ENCODE peak calls at places on chromosomes 12 and 14, in five cellular contexts. T is GF-D8; I is amniotic stem cell; N is activated CD8-positive, alpha-beta memory T cell treated with anti-CD3 and anti-CD28 coated beads, Interleukin-2, amount 50 U/mL, for 48 hours; C is effector CD4-positive, alpha-beta T cell. R is an unnamed sample.

GRCh38 chr14:73462815-73463214 is 4.5 kb upstream of the NUMB start:
- DNase-seq in T (no peak), I (no peak), N (no peak), C (no peak), R (no peak)

GRCh38 chr14:100623961-100624360 is 36.7 kb upstream of the BEGAIN start:
- DNase-seq in T (no peak), I (no peak), N (no peak), C (no peak), R (no peak)

GRCh38 chr14:74508292-74508731 is 14.7 kb downstream of the ISCA2 start:
- DNase-seq in T (no peak), I (no peak), N (no peak), C (no peak), R (no peak)

GRCh38 chr12:100651694-100652093 is 78.2 kb downstream of the GAS2L3 start:
- DNase-seq in T (no peak), I (no peak), N (no peak), C (no peak), R (no peak)

GRCh38 chr14:64296561-64296960 is 2.4 kb upstream of the ESR2 start:
- DNase-seq in T (no peak), I (no peak), N (no peak), C (no peak), R (no peak)

GRCh38 chr14:30874999-30875787 is 834 bp downstream of the COCH start:
- DNase-seq in T (no peak), I (no peak), N (peak; percentile 61), C (no peak), R (no peak)

GRCh38 chr12:2092890-2093289 is 40.1 kb downstream of the CACNA1C start:
- DNase-seq in T (no peak), I (peak; percentile 33), N (no peak), C (no peak), R (no peak)

GRCh38 chr12:54658306-54659264 is 10.4 kb upstream of the DCD start:
- DNase-seq in T (no peak), I (no peak), N (peak; percentile 68), C (peak; percentile 19), R (peak; percentile 34)

GRCh38 chr14:38278035-38278434 is 22.1 kb upstream of the CLEC14A start:
- DNase-seq in T (no peak), I (no peak), N (no peak), C (no peak), R (no peak)

GRCh38 chr12:68910128-68910527 is 22.8 kb downstream of the CPM start:
- DNase-seq in T (no peak), I (no peak), N (no peak), C (no peak), R (no peak)

GRCh38 chr14:92937229-92937937 is 14.4 kb downstream of the CHGA start:
- DNase-seq in T (no peak), I (no peak), N (no peak), C (no peak), R (no peak)

GRCh38 chr14:33317675-33318074 is 379.0 kb downstream of the NPAS3 start:
- DNase-seq in T (no peak), I (no peak), N (no peak), C (no peak), R (no peak)

GRCh38 chr14:96455588-96455987 is 46.6 kb upstream of the PAPOLA start:
- DNase-seq in T (no peak), I (no peak), N (no peak), C (no peak), R (no peak)

GRCh38 chr12:5376591-5377207 is 55.2 kb upstream of the NTF3 start:
- DNase-seq in T (no peak), I (no peak), N (no peak), C (no peak), R (no peak)

GRCh38 chr14:105071326-105071725 is 6.1 kb upstream of the GPR132 start:
- DNase-seq in T (no peak), I (no peak), N (peak; percentile 54), C (no peak), R (no peak)

GRCh38 chr14:20679907-20680306 is 4.5 kb upstream of the RNASE4 start:
- DNase-seq in T (no peak), I (no peak), N (no peak), C (no peak), R (no peak)

GRCh38 chr12:129064201-129064881 is 211.1 kb downstream of the GLT1D1 start:
- DNase-seq in T (no peak), I (no peak), N (no peak), C (no peak), R (no peak)

GRCh38 chr14:55267816-55268215 is 3.4 kb upstream of the FBXO34 start:
- DNase-seq in T (no peak), I (no peak), N (no peak), C (no peak), R (no peak)

GRCh38 chr14:105398726-105399440 is 545 bp downstream of the TEX22 start:
- DNase-seq in T (no peak), I (no peak), N (no peak), C (peak; percentile 20), R (peak; percentile 57)

GRCh38 chr12:15982471-15982870 is 71.3 kb downstream of the DERA start:
- DNase-seq in T (no peak), I (no peak), N (no peak), C (no peak), R (peak; percentile 12)

GRCh38 chr14:57261604-57262003 is 7.1 kb downstream of the EXOC5 start:
- DNase-seq in T (no peak), I (no peak), N (no peak), C (no peak), R (no peak)

GRCh38 chr14:96117101-96117897 is 78.1 kb downstream of the C14orf132 start:
- DNase-seq in T (no peak), I (no peak), N (no peak), C (no peak), R (no peak)

GRCh38 chr12:12976366-12976765 is 23.7 kb downstream of the HEBP1 start:
- DNase-seq in T (no peak), I (peak; percentile 87), N (no peak), C (no peak), R (no peak)

GRCh38 chr12:46154221-46154975 is 114.4 kb downstream of the SLC38A1 start:
- DNase-seq in T (no peak), I (peak; percentile 37), N (no peak), C (no peak), R (no peak)

GRCh38 chr12:96185914-96186313 is 8.3 kb upstream of the ELK3 start:
- DNase-seq in T (no peak), I (no peak), N (no peak), C (no peak), R (no peak)

GRCh38 chr12:71392521-71393145 is 47.0 kb upstream of the LGR5 start:
- DNase-seq in T (peak; percentile 5), I (peak; percentile 16), N (no peak), C (no peak), R (peak; percentile 55)

GRCh38 chr12:65282840-65283239 is 4.4 kb downstream of the MSRB3 start:
- DNase-seq in T (no peak), I (no peak), N (no peak), C (no peak), R (peak; percentile 36)

R was measured in AML-193.